ENCODE peak calls at places on chromosomes 16 and 17, in ten cellular contexts. One of them, this sample, is unnamed.

GRCh38 chr17:61581611-61582349 is 9.2 kb downstream of the NACA2 start:
- DNase-seq in right cardiac atrium: no peak
- DNase-seq in trophoblast cell: no peak
- DNase-seq in germinal center: no peak
- DNase-seq in activated naive CD4-positive, alpha-beta T cell: no peak
- DNase-seq in NCI-H2107: no peak
- DNase-seq in stimulated activated CD4-positive, alpha-beta T cell treated with anti-CD3 and anti-CD28 coated beads, Interleukin-15, amount 100 ng/mL, for 1 hour: no peak
- DNase-seq in nucleus accumbens: no peak
- DNase-seq in NCI-H1092: no peak
- DNase-seq in RWPE1: no peak
- DNase-seq in this sample: no peak

GRCh38 chr16:84054271-84054670 is 11.7 kb upstream of the SLC38A8 start:
- DNase-seq in right cardiac atrium: no peak
- DNase-seq in trophoblast cell: no peak
- DNase-seq in germinal center: no peak
- DNase-seq in activated naive CD4-positive, alpha-beta T cell: no peak
- DNase-seq in NCI-H2107: no peak
- DNase-seq in stimulated activated CD4-positive, alpha-beta T cell treated with anti-CD3 and anti-CD28 coated beads, Interleukin-15, amount 100 ng/mL, for 1 hour: no peak
- DNase-seq in nucleus accumbens: no peak
- DNase-seq in NCI-H1092: no peak
- DNase-seq in RWPE1: no peak
- DNase-seq in this sample: no peak

GRCh38 chr16:23877107-23878070 is 41.6 kb downstream of the PRKCB start:
- DNase-seq in right cardiac atrium: no peak
- DNase-seq in trophoblast cell: no peak
- DNase-seq in germinal center: no peak
- DNase-seq in activated naive CD4-positive, alpha-beta T cell: no peak
- DNase-seq in NCI-H2107: no peak
- DNase-seq in stimulated activated CD4-positive, alpha-beta T cell treated with anti-CD3 and anti-CD28 coated beads, Interleukin-15, amount 100 ng/mL, for 1 hour: no peak
- DNase-seq in nucleus accumbens: no peak
- DNase-seq in NCI-H1092: no peak
- DNase-seq in RWPE1: no peak
- DNase-seq in this sample: no peak

GRCh38 chr17:44108440-44109311 is 14.8 kb downstream of the HDAC5 start:
- DNase-seq in right cardiac atrium: peak
- DNase-seq in trophoblast cell: peak
- DNase-seq in germinal center: no peak
- DNase-seq in activated naive CD4-positive, alpha-beta T cell: no peak
- DNase-seq in NCI-H2107: no peak
- DNase-seq in stimulated activated CD4-positive, alpha-beta T cell treated with anti-CD3 and anti-CD28 coated beads, Interleukin-15, amount 100 ng/mL, for 1 hour: no peak
- DNase-seq in nucleus accumbens: peak
- DNase-seq in NCI-H1092: no peak
- DNase-seq in RWPE1: no peak
- DNase-seq in this sample: peak

GRCh38 chr16:4729876-4730275 is 4.2 kb downstream of the ANKS3 start:
- DNase-seq in right cardiac atrium: no peak
- DNase-seq in trophoblast cell: no peak
- DNase-seq in germinal center: no peak
- DNase-seq in activated naive CD4-positive, alpha-beta T cell: no peak
- DNase-seq in NCI-H2107: no peak
- DNase-seq in stimulated activated CD4-positive, alpha-beta T cell treated with anti-CD3 and anti-CD28 coated beads, Interleukin-15, amount 100 ng/mL, for 1 hour: no peak
- DNase-seq in nucleus accumbens: no peak
- DNase-seq in NCI-H1092: no peak
- DNase-seq in RWPE1: no peak
- DNase-seq in this sample: no peak

GRCh38 chr17:33854596-33854995 is 400.5 kb upstream of the CCL2 start:
- DNase-seq in right cardiac atrium: no peak
- DNase-seq in trophoblast cell: no peak
- DNase-seq in germinal center: no peak
- DNase-seq in activated naive CD4-positive, alpha-beta T cell: no peak
- DNase-seq in NCI-H2107: no peak
- DNase-seq in stimulated activated CD4-positive, alpha-beta T cell treated with anti-CD3 and anti-CD28 coated beads, Interleukin-15, amount 100 ng/mL, for 1 hour: no peak
- DNase-seq in nucleus accumbens: no peak
- DNase-seq in NCI-H1092: no peak
- DNase-seq in RWPE1: no peak
- DNase-seq in this sample: no peak

GRCh38 chr16:83967091-83967490 is 953 bp upstream of the NECAB2 start:
- DNase-seq in right cardiac atrium: no peak
- DNase-seq in trophoblast cell: no peak
- DNase-seq in germinal center: no peak
- DNase-seq in activated naive CD4-positive, alpha-beta T cell: no peak
- DNase-seq in NCI-H2107: no peak
- DNase-seq in stimulated activated CD4-positive, alpha-beta T cell treated with anti-CD3 and anti-CD28 coated beads, Interleukin-15, amount 100 ng/mL, for 1 hour: no peak
- DNase-seq in nucleus accumbens: no peak
- DNase-seq in NCI-H1092: no peak
- DNase-seq in RWPE1: no peak
- DNase-seq in this sample: no peak

GRCh38 chr16:77777745-77778144 is 10.6 kb upstream of the VAT1L start:
- DNase-seq in right cardiac atrium: no peak
- DNase-seq in trophoblast cell: no peak
- DNase-seq in germinal center: no peak
- DNase-seq in activated naive CD4-positive, alpha-beta T cell: no peak
- DNase-seq in NCI-H2107: no peak
- DNase-seq in stimulated activated CD4-positive, alpha-beta T cell treated with anti-CD3 and anti-CD28 coated beads, Interleukin-15, amount 100 ng/mL, for 1 hour: no peak
- DNase-seq in nucleus accumbens: no peak
- DNase-seq in NCI-H1092: no peak
- DNase-seq in RWPE1: no peak
- DNase-seq in this sample: no peak

GRCh38 chr16:56005958-56006357 is 130.8 kb upstream of the CES5A start:
- DNase-seq in right cardiac atrium: no peak
- DNase-seq in trophoblast cell: no peak
- DNase-seq in germinal center: no peak
- DNase-seq in activated naive CD4-positive, alpha-beta T cell: no peak
- DNase-seq in NCI-H2107: no peak
- DNase-seq in stimulated activated CD4-positive, alpha-beta T cell treated with anti-CD3 and anti-CD28 coated beads, Interleukin-15, amount 100 ng/mL, for 1 hour: no peak
- DNase-seq in nucleus accumbens: no peak
- DNase-seq in NCI-H1092: no peak
- DNase-seq in RWPE1: no peak
- DNase-seq in this sample: no peak

GRCh38 chr16:8852534-8852933 is 16.3 kb downstream of the CARHSP1 start:
- DNase-seq in right cardiac atrium: no peak
- DNase-seq in trophoblast cell: no peak
- DNase-seq in germinal center: no peak
- DNase-seq in activated naive CD4-positive, alpha-beta T cell: no peak
- DNase-seq in NCI-H2107: no peak
- DNase-seq in stimulated activated CD4-positive, alpha-beta T cell treated with anti-CD3 and anti-CD28 coated beads, Interleukin-15, amount 100 ng/mL, for 1 hour: no peak
- DNase-seq in nucleus accumbens: no peak
- DNase-seq in NCI-H1092: no peak
- DNase-seq in RWPE1: no peak
- DNase-seq in this sample: no peak

This sample was measured in substantia nigra.